ENCODE peak calls at places on chromosomes 12 and 14, in nine cellular contexts. One of them, this sample, is unnamed.

GRCh38 chr12:110694330-110694891 is 5.5 kb upstream of the HVCN1 start:
- DNase-seq in heart left ventricle: peak; percentile 61
- DNase-seq in breast epithelium: no peak
- DNase-seq in uterus: no peak
- DNase-seq in HCT116: no peak
- DNase-seq in gastrocnemius medialis: peak; percentile 43
- DNase-seq in body of pancreas: peak; percentile 18
- DNase-seq in Peyer's patch: no peak
- DNase-seq in spleen: peak; percentile 83
- DNase-seq in this sample: no peak

GRCh38 chr12:79019672-79020071 is 155.1 kb downstream of the SYT1 start:
- DNase-seq in heart left ventricle: no peak
- DNase-seq in spleen: no peak
- DNase-seq in Peyer's patch: no peak
- DNase-seq in HCT116: no peak
- DNase-seq in breast epithelium: no peak
- DNase-seq in uterus: no peak
- DNase-seq in body of pancreas: no peak
- DNase-seq in gastrocnemius medialis: no peak
- DNase-seq in this sample: no peak

GRCh38 chr14:104843442-104844305 is 21.4 kb upstream of the CEP170B start:
- DNase-seq in heart left ventricle: no peak
- DNase-seq in spleen: peak; percentile 63
- DNase-seq in gastrocnemius medialis: no peak
- DNase-seq in uterus: no peak
- DNase-seq in body of pancreas: no peak
- DNase-seq in HCT116: no peak
- DNase-seq in breast epithelium: peak; percentile 53
- DNase-seq in Peyer's patch: no peak
- DNase-seq in this sample: peak; percentile 44

GRCh38 chr14:100586153-100586519 is 1.1 kb downstream of the BEGAIN start:
- DNase-seq in HCT116: no peak
- DNase-seq in uterus: no peak
- DNase-seq in Peyer's patch: peak; percentile 44
- DNase-seq in spleen: peak; percentile 69
- DNase-seq in breast epithelium: no peak
- DNase-seq in gastrocnemius medialis: no peak
- DNase-seq in heart left ventricle: no peak
- DNase-seq in body of pancreas: no peak
- DNase-seq in this sample: no peak

GRCh38 chr14:25308244-25308643 is 258.3 kb upstream of the STXBP6 start:
- DNase-seq in body of pancreas: no peak
- DNase-seq in breast epithelium: no peak
- DNase-seq in heart left ventricle: no peak
- DNase-seq in spleen: no peak
- DNase-seq in uterus: no peak
- DNase-seq in Peyer's patch: no peak
- DNase-seq in HCT116: no peak
- DNase-seq in gastrocnemius medialis: no peak
- DNase-seq in this sample: peak; percentile 21

GRCh38 chr14:50666772-50667490 is 1.2 kb downstream of the SAV1 start:
- DNase-seq in body of pancreas: peak; percentile 60
- DNase-seq in gastrocnemius medialis: peak; percentile 36
- DNase-seq in HCT116: no peak
- DNase-seq in heart left ventricle: no peak
- DNase-seq in Peyer's patch: no peak
- DNase-seq in uterus: peak; percentile 26
- DNase-seq in spleen: no peak
- DNase-seq in breast epithelium: no peak
- DNase-seq in this sample: peak; percentile 77

GRCh38 chr12:101696477-101697196 is 803 bp upstream of the CHPT1 start:
- DNase-seq in breast epithelium: no peak
- DNase-seq in spleen: peak; percentile 77
- DNase-seq in gastrocnemius medialis: peak; percentile 93
- DNase-seq in Peyer's patch: peak; percentile 72
- DNase-seq in body of pancreas: peak; percentile 35
- DNase-seq in uterus: peak; percentile 33
- DNase-seq in HCT116: no peak
- DNase-seq in heart left ventricle: peak; percentile 76
- DNase-seq in this sample: peak; percentile 45

GRCh38 chr14:103628221-103628683 is 759 bp upstream of the KLC1 start:
- DNase-seq in uterus: peak; percentile 71
- DNase-seq in body of pancreas: peak; percentile 68
- DNase-seq in Peyer's patch: peak; percentile 88
- DNase-seq in HCT116: peak; percentile 39
- DNase-seq in heart left ventricle: peak; percentile 70
- DNase-seq in breast epithelium: peak; percentile 69
- DNase-seq in gastrocnemius medialis: peak; percentile 84
- DNase-seq in spleen: peak; percentile 92
- DNase-seq in this sample: peak; percentile 71

GRCh38 chr12:8628731-8629130 is 16.1 kb upstream of the AICDA start:
- DNase-seq in HCT116: no peak
- DNase-seq in Peyer's patch: no peak
- DNase-seq in heart left ventricle: no peak
- DNase-seq in body of pancreas: no peak
- DNase-seq in spleen: no peak
- DNase-seq in gastrocnemius medialis: no peak
- DNase-seq in breast epithelium: no peak
- DNase-seq in uterus: no peak
- DNase-seq in this sample: no peak

GRCh38 chr12:41521872-41522379 is 333.8 kb downstream of the PDZRN4 start:
- DNase-seq in breast epithelium: no peak
- DNase-seq in Peyer's patch: no peak
- DNase-seq in heart left ventricle: no peak
- DNase-seq in uterus: no peak
- DNase-seq in spleen: no peak
- DNase-seq in HCT116: no peak
- DNase-seq in gastrocnemius medialis: no peak
- DNase-seq in body of pancreas: no peak
- DNase-seq in this sample: no peak

DNA sequence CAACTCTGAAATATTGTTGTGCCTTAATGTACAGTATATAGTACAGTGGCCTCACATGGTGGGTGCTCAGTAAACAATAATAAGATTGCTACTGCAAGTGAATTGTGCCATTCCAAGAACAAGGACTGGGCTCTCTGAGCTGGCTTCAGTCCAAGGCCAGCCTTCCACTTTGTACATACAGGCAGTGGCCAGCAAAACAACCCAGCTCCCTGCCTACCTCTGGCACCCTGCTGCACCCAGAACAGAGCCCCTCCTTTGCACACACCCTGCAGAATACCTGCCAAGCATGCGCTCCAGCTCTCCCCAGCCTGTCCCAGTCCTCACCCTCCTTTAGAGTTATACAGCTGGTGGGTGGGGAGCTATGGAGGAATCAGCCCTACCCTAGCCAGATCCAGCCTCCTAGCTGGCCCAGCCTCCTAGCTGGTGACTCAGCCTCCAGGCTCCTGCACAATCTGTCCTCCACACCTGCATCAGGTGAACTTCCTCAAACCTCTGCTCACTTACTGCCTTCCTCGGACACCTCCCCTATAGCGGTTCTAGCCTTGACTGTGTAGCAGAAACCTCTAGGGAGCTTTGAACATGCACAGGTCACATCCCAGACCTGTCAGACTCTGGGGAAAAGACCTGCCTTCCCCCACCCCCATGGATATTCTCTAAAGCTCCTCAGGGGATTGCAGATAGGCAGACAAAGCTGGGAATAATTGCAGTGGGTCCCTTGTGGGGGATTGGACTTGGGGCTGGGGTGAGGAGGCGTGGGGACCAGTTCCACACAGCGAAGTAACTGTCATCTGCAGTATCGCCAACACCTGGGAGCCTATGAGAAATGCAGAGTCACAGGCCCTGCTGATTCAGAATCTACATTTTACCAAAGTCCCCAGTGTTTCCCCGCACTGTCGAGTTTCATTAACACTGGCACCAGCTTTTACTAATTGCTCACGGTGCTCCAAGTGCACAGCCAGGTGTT is 17.9 kb downstream of the ZDHHC22 start:
- DNase-seq in Peyer's patch: peak; percentile 93
- DNase-seq in HCT116: peak; percentile 70
- DNase-seq in heart left ventricle: peak; percentile 48
- DNase-seq in spleen: peak; percentile 73
- DNase-seq in body of pancreas: peak; percentile 92
- DNase-seq in breast epithelium: peak; percentile 85
- DNase-seq in gastrocnemius medialis: peak; percentile 54
- DNase-seq in uterus: no peak
- DNase-seq in this sample: peak; percentile 70
- TF ChIP-seq POLR2A in Peyer's patch: peak; percentile 72
- TF ChIP-seq POLR2A in HCT116: no peak
- TF ChIP-seq POLR2A in heart left ventricle: no peak
- TF ChIP-seq POLR2A in spleen: no peak
- TF ChIP-seq POLR2A in body of pancreas: peak; percentile 28
- TF ChIP-seq POLR2A in breast epithelium: no peak
- TF ChIP-seq POLR2A in gastrocnemius medialis: no peak
- TF ChIP-seq POLR2A in uterus: no peak
- TF ChIP-seq POLR2A in this sample: no peak

GRCh38 chr12:47821346-47821706 is 1.6 kb upstream of the HDAC7 start:
- DNase-seq in breast epithelium: no peak
- DNase-seq in Peyer's patch: no peak
- DNase-seq in uterus: no peak
- DNase-seq in HCT116: no peak
- DNase-seq in body of pancreas: no peak
- DNase-seq in heart left ventricle: no peak
- DNase-seq in spleen: no peak
- DNase-seq in gastrocnemius medialis: no peak
- DNase-seq in this sample: no peak

GRCh38 chr12:47822386-47822785 is 2.7 kb upstream of the HDAC7 start:
- DNase-seq in breast epithelium: no peak
- DNase-seq in body of pancreas: no peak
- DNase-seq in Peyer's patch: no peak
- DNase-seq in heart left ventricle: no peak
- DNase-seq in uterus: no peak
- DNase-seq in spleen: no peak
- DNase-seq in HCT116: no peak
- DNase-seq in gastrocnemius medialis: no peak
- DNase-seq in this sample: no peak

GRCh38 chr12:47819544-47819901 is 180 bp downstream of the HDAC7 start:
- DNase-seq in gastrocnemius medialis: no peak
- DNase-seq in breast epithelium: no peak
- DNase-seq in HCT116: no peak
- DNase-seq in body of pancreas: no peak
- DNase-seq in heart left ventricle: no peak
- DNase-seq in uterus: no peak
- DNase-seq in Peyer's patch: no peak
- DNase-seq in spleen: no peak
- DNase-seq in this sample: no peak

GRCh38 chr12:47819902-47820630 is at the start of gene HDAC7:
- DNase-seq in body of pancreas: peak; percentile 80
- DNase-seq in heart left ventricle: peak; percentile 94
- DNase-seq in HCT116: peak; percentile 24
- DNase-seq in breast epithelium: peak; percentile 81
- DNase-seq in uterus: peak; percentile 88
- DNase-seq in gastrocnemius medialis: peak; percentile 85
- DNase-seq in spleen: peak; percentile 95
- DNase-seq in Peyer's patch: peak; percentile 82
- DNase-seq in this sample: peak; percentile 89

GRCh38 chr12:47820631-47821345 is 1.1 kb upstream of the HDAC7 start:
- DNase-seq in breast epithelium: peak; percentile 85
- DNase-seq in gastrocnemius medialis: peak; percentile 83
- DNase-seq in Peyer's patch: peak; percentile 54
- DNase-seq in heart left ventricle: peak; percentile 87
- DNase-seq in spleen: no peak
- DNase-seq in uterus: peak; percentile 88
- DNase-seq in body of pancreas: peak; percentile 77
- DNase-seq in HCT116: peak; percentile 62
- DNase-seq in this sample: peak; percentile 88
- H3K4me3 ChIP-seq in breast epithelium: peak overlapping the region; percentile 75
- H3K4me3 ChIP-seq in gastrocnemius medialis: peak overlapping the region; percentile 69
- H3K4me3 ChIP-seq in Peyer's patch: peak overlapping the region; percentile 80
- H3K4me3 ChIP-seq in heart left ventricle: peak overlapping the region; percentile 92
- H3K4me3 ChIP-seq in spleen: peak overlapping the region; percentile 81
- H3K4me3 ChIP-seq in uterus: peak overlapping the region; percentile 79
- H3K4me3 ChIP-seq in body of pancreas: peak overlapping the region; percentile 19
- H3K4me3 ChIP-seq in HCT116: peak overlapping the region; percentile 70
- H3K4me3 ChIP-seq in this sample: peak overlapping the region; percentile 72

GRCh38 chr12:65278576-65279386 is at the start of gene MSRB3:
- DNase-seq in HCT116: peak; percentile 19
- DNase-seq in spleen: peak; percentile 85
- DNase-seq in uterus: peak; percentile 83
- DNase-seq in Peyer's patch: peak; percentile 61
- DNase-seq in gastrocnemius medialis: peak; percentile 78
- DNase-seq in body of pancreas: peak; percentile 42
- DNase-seq in breast epithelium: peak; percentile 61
- DNase-seq in heart left ventricle: peak; percentile 89
- DNase-seq in this sample: peak; percentile 78
- TF ChIP-seq CTCF in HCT116: no peak
- TF ChIP-seq CTCF in spleen: no peak
- TF ChIP-seq CTCF in uterus: no peak
- TF ChIP-seq CTCF in Peyer's patch: no peak
- TF ChIP-seq CTCF in gastrocnemius medialis: peak; percentile 24
- TF ChIP-seq CTCF in body of pancreas: no peak
- TF ChIP-seq CTCF in breast epithelium: no peak
- TF ChIP-seq CTCF in heart left ventricle: no peak
- TF ChIP-seq CTCF in this sample: no peak

DNA sequence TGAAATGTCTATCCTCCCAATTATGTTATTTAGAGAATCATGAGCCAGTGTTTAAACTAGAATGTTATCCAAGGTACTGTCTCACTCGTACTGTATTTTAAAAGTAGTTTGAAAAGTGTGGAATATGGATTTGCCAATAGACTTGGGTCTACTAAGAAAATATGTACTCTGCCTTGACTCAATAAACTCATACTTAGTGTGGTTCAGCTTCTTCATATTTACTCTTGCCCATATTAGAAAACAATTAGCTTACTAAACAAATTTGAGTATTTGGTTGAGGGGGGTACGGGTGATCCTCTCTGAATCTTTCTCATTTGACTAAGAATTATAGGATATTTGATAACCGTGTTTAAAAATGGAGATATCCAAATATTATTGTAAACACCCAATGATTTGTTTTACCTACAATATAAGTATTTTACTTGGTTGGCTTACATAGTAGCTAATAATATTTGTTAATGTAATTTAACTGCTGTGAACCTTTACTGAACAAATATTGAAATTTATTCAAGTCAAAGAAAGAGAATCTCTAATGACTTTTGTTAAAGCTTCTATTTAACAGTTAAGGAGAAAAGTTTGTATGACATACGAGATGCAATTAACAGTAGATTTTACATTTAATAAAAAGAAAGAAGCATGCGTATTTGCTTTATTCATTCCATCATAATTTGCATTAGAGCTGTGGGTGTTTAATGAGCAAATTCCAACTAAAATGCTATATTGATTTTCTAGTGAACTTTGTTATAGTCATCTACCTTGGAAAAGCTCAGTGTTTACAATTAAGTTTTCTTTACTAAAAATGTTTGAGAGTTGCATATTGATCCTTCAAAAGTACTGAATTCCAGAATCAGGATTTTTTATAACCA is 81.2 kb downstream of the MIPOL1 start:
- DNase-seq in gastrocnemius medialis: no peak
- DNase-seq in heart left ventricle: no peak
- DNase-seq in uterus: no peak
- DNase-seq in breast epithelium: no peak
- DNase-seq in body of pancreas: no peak
- DNase-seq in Peyer's patch: no peak
- DNase-seq in HCT116: no peak
- DNase-seq in spleen: no peak
- DNase-seq in this sample: no peak
- TF ChIP-seq POLR2A in gastrocnemius medialis: no peak
- TF ChIP-seq POLR2A in heart left ventricle: no peak
- TF ChIP-seq POLR2A in uterus: no peak
- TF ChIP-seq POLR2A in breast epithelium: no peak
- TF ChIP-seq POLR2A in body of pancreas: no peak
- TF ChIP-seq POLR2A in Peyer's patch: no peak
- TF ChIP-seq POLR2A in HCT116: no peak
- TF ChIP-seq POLR2A in spleen: no peak
- TF ChIP-seq POLR2A in this sample: no peak

This sample was measured in testis.